ENCODE peak calls at places on chromosome X, in four cellular contexts. W is CD4-positive, CD25-positive, alpha-beta regulatory T cell; Y is fibroblast of lung; F is HuH-7.5. U is an unnamed sample.

GRCh38 chrX:110321670-110322069 is 3.8 kb upstream of the AMMECR1 start:
- DNase-seq in W (no peak), F (no peak), Y (no peak), U (no peak)

GRCh38 chrX:145213504-145213903 is 33.8 kb upstream of the SPANXN1 start:
- DNase-seq in W (peak), F (no peak), Y (no peak), U (no peak)

GRCh38 chrX:24877854-24878650 is 137.7 kb downstream of the ARX start:
- DNase-seq in F (no peak), Y (peak), W (peak), U (peak)

GRCh38 chrX:22053486-22053885 is 21.4 kb downstream of the PHEX start:
- DNase-seq in F (no peak), Y (no peak), W (no peak), U (no peak)

GRCh38 chrX:45714864-45715263 is 514.2 kb upstream of the DIPK2B start:
- DNase-seq in F (no peak), W (no peak), Y (peak), U (peak)

GRCh38 chrX:133215747-133216146 is 2.4 kb downstream of the TFDP3 start:
- DNase-seq in F (peak), Y (peak), W (peak), U (peak)

GRCh38 chrX:110992611-110993010 is 103.4 kb upstream of the PAK3 start:
- DNase-seq in W (peak), F (peak), Y (peak), U (peak)

GRCh38 chrX:103440621-103441020 is 64.3 kb downstream of the BEX3 start:
- DNase-seq in Y (peak), F (no peak), W (no peak), U (no peak)

GRCh38 chrX:51242212-51242611 is 90.4 kb upstream of the NUDT10 start:
- DNase-seq in W (no peak), F (no peak), Y (no peak), U (no peak)